ENCODE peak calls at places on chromosome 21, in seven cellular contexts. One of them, this sample, is unnamed.
A peak's percentile ranks its signal among the peaks of the same experiment; 100 is the strongest.

GRCh38 chr21:26920055-26920454 is 46.8 kb downstream of the ADAMTS5 start:
- DNase-seq in mesothelial cell of epicardium: no peak
- DNase-seq in glutamatergic neuron: no peak
- DNase-seq in AG10803: peak; percentile 42
- DNase-seq in OCI-LY7: no peak
- DNase-seq in MCF 10A: peak; percentile 3
- DNase-seq in WTC11: no peak
- DNase-seq in this sample: no peak

GRCh38 chr21:43608225-43608624 is 51.1 kb downstream of the HSF2BP start:
- DNase-seq in OCI-LY7: no peak
- DNase-seq in mesothelial cell of epicardium: no peak
- DNase-seq in MCF 10A: peak; percentile 82
- DNase-seq in AG10803: peak; percentile 65
- DNase-seq in WTC11: no peak
- DNase-seq in glutamatergic neuron: no peak
- DNase-seq in this sample: no peak

GRCh38 chr21:35641271-35642016 is 418.9 kb downstream of the SETD4 start:
- DNase-seq in mesothelial cell of epicardium: no peak
- DNase-seq in OCI-LY7: no peak
- DNase-seq in MCF 10A: no peak
- DNase-seq in glutamatergic neuron: no peak
- DNase-seq in AG10803: peak; percentile 89
- DNase-seq in WTC11: no peak
- DNase-seq in this sample: no peak

GRCh38 chr21:34844033-34844923 is 175.5 kb downstream of the CLIC6 start:
- DNase-seq in AG10803: no peak
- DNase-seq in OCI-LY7: no peak
- DNase-seq in mesothelial cell of epicardium: no peak
- DNase-seq in glutamatergic neuron: peak; percentile 40
- DNase-seq in MCF 10A: peak; percentile 76
- DNase-seq in WTC11: no peak
- DNase-seq in this sample: no peak

GRCh38 chr21:20167059-20167458 is 831.1 kb upstream of the NCAM2 start:
- DNase-seq in mesothelial cell of epicardium: no peak
- DNase-seq in WTC11: no peak
- DNase-seq in MCF 10A: no peak
- DNase-seq in AG10803: no peak
- DNase-seq in glutamatergic neuron: no peak
- DNase-seq in OCI-LY7: no peak
- DNase-seq in this sample: no peak

GRCh38 chr21:46110499-46111192 is 12.7 kb downstream of the COL6A2 start:
- DNase-seq in mesothelial cell of epicardium: no peak
- DNase-seq in OCI-LY7: no peak
- DNase-seq in AG10803: no peak
- DNase-seq in MCF 10A: no peak
- DNase-seq in WTC11: peak; percentile 25
- DNase-seq in glutamatergic neuron: peak; percentile 14
- DNase-seq in this sample: no peak

GRCh38 chr21:40284481-40284880 is 417.2 kb downstream of the PCP4 start:
- DNase-seq in AG10803: no peak
- DNase-seq in WTC11: no peak
- DNase-seq in mesothelial cell of epicardium: no peak
- DNase-seq in MCF 10A: no peak
- DNase-seq in glutamatergic neuron: no peak
- DNase-seq in OCI-LY7: no peak
- DNase-seq in this sample: no peak

GRCh38 chr21:40176732-40177131 is 309.5 kb downstream of the PCP4 start:
- DNase-seq in AG10803: no peak
- DNase-seq in MCF 10A: no peak
- DNase-seq in WTC11: no peak
- DNase-seq in mesothelial cell of epicardium: no peak
- DNase-seq in glutamatergic neuron: peak; percentile 28
- DNase-seq in OCI-LY7: no peak
- DNase-seq in this sample: no peak

GRCh38 chr21:39601194-39601940 is 11.4 kb upstream of the B3GALT5 start:
- DNase-seq in mesothelial cell of epicardium: no peak
- DNase-seq in glutamatergic neuron: no peak
- DNase-seq in MCF 10A: no peak
- DNase-seq in WTC11: no peak
- DNase-seq in AG10803: no peak
- DNase-seq in OCI-LY7: no peak
- DNase-seq in this sample: no peak

GRCh38 chr21:28865488-28866186 is 127.0 kb downstream of the LTN1 start:
- DNase-seq in WTC11: no peak
- DNase-seq in MCF 10A: peak; percentile 44
- DNase-seq in mesothelial cell of epicardium: no peak
- DNase-seq in glutamatergic neuron: no peak
- DNase-seq in OCI-LY7: no peak
- DNase-seq in AG10803: no peak
- DNase-seq in this sample: no peak

GRCh38 chr21:42010507-42011493 is 640 bp upstream of the ZBTB21 start:
- DNase-seq in OCI-LY7: peak; percentile 65
- DNase-seq in glutamatergic neuron: peak; percentile 61
- DNase-seq in mesothelial cell of epicardium: no peak
- DNase-seq in MCF 10A: peak; percentile 5
- DNase-seq in WTC11: peak; percentile 38
- DNase-seq in AG10803: peak; percentile 6
- DNase-seq in this sample: no peak
- TF ChIP-seq CTCF in OCI-LY7: no peak
- TF ChIP-seq CTCF in glutamatergic neuron: no peak
- TF ChIP-seq CTCF in mesothelial cell of epicardium: no peak
- TF ChIP-seq CTCF in MCF 10A: no peak
- TF ChIP-seq CTCF in WTC11: no peak
- TF ChIP-seq CTCF in AG10803: peak; percentile 24
- TF ChIP-seq CTCF in this sample: peak; percentile 17

GRCh38 chr21:15552914-15553491 is 176.8 kb upstream of the USP25 start:
- DNase-seq in MCF 10A: peak; percentile 41
- DNase-seq in WTC11: no peak
- DNase-seq in OCI-LY7: peak; percentile 23
- DNase-seq in mesothelial cell of epicardium: no peak
- DNase-seq in AG10803: peak; percentile 7
- DNase-seq in glutamatergic neuron: no peak
- DNase-seq in this sample: no peak
- TF ChIP-seq CTCF in MCF 10A: peak; percentile 40
- TF ChIP-seq CTCF in WTC11: peak; percentile 15
- TF ChIP-seq CTCF in OCI-LY7: peak; percentile 72
- TF ChIP-seq CTCF in mesothelial cell of epicardium: no peak
- TF ChIP-seq CTCF in AG10803: peak; percentile 54
- TF ChIP-seq CTCF in glutamatergic neuron: peak; percentile 35
- TF ChIP-seq CTCF in this sample: peak; percentile 65

GRCh38 chr21:31473685-31474345 is 129.8 kb upstream of the TIAM1 start:
- DNase-seq in AG10803: no peak
- DNase-seq in mesothelial cell of epicardium: no peak
- DNase-seq in WTC11: no peak
- DNase-seq in MCF 10A: no peak
- DNase-seq in glutamatergic neuron: no peak
- DNase-seq in OCI-LY7: no peak
- DNase-seq in this sample: no peak

GRCh38 chr21:31475223-31475622 is 131.2 kb upstream of the TIAM1 start:
- DNase-seq in AG10803: no peak
- DNase-seq in WTC11: no peak
- DNase-seq in glutamatergic neuron: no peak
- DNase-seq in OCI-LY7: no peak
- DNase-seq in mesothelial cell of epicardium: no peak
- DNase-seq in MCF 10A: no peak
- DNase-seq in this sample: no peak

GRCh38 chr21:31479222-31479621 is 135.2 kb upstream of the TIAM1 start:
- DNase-seq in mesothelial cell of epicardium: no peak
- DNase-seq in WTC11: no peak
- DNase-seq in MCF 10A: no peak
- DNase-seq in glutamatergic neuron: no peak
- DNase-seq in AG10803: no peak
- DNase-seq in OCI-LY7: no peak
- DNase-seq in this sample: no peak

GRCh38 chr21:31479714-31480113 is 135.7 kb upstream of the TIAM1 start:
- DNase-seq in OCI-LY7: no peak
- DNase-seq in WTC11: no peak
- DNase-seq in mesothelial cell of epicardium: no peak
- DNase-seq in MCF 10A: no peak
- DNase-seq in AG10803: no peak
- DNase-seq in glutamatergic neuron: no peak
- DNase-seq in this sample: no peak

DNA sequence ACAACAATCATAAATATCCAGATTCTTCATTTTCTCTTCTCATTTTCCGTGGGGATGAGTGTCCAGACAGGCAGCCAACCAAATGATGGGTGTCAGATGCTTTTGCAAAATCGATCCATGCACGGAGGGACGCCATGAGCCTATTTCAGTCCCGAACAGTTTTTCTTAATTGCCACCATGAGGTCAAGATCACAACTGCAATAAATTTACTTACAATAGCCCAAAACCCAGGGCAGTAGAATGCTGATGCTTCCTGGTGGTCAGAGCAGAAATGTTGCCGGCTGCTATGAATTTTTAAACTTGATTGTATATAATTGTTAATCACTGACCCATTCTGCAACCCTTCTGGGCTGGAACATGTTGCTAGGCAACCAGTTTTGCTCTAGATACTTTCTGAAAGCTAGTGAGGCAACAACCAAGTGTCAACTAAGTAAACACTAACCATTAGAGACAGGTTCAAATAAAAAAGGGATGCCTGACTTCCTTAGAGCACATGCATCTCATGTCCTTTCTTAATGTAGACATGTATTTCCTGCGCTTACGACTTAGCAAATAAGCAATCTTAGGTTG is 132.6 kb upstream of the TIAM1 start:
- DNase-seq in WTC11: no peak
- DNase-seq in OCI-LY7: no peak
- DNase-seq in AG10803: no peak
- DNase-seq in MCF 10A: no peak
- DNase-seq in mesothelial cell of epicardium: no peak
- DNase-seq in glutamatergic neuron: no peak
- DNase-seq in this sample: no peak
- TF ChIP-seq CTCF in WTC11: no peak
- TF ChIP-seq CTCF in OCI-LY7: no peak
- TF ChIP-seq CTCF in AG10803: no peak
- TF ChIP-seq CTCF in MCF 10A: no peak
- TF ChIP-seq CTCF in mesothelial cell of epicardium: no peak
- TF ChIP-seq CTCF in glutamatergic neuron: no peak
- TF ChIP-seq CTCF in this sample: no peak

DNA sequence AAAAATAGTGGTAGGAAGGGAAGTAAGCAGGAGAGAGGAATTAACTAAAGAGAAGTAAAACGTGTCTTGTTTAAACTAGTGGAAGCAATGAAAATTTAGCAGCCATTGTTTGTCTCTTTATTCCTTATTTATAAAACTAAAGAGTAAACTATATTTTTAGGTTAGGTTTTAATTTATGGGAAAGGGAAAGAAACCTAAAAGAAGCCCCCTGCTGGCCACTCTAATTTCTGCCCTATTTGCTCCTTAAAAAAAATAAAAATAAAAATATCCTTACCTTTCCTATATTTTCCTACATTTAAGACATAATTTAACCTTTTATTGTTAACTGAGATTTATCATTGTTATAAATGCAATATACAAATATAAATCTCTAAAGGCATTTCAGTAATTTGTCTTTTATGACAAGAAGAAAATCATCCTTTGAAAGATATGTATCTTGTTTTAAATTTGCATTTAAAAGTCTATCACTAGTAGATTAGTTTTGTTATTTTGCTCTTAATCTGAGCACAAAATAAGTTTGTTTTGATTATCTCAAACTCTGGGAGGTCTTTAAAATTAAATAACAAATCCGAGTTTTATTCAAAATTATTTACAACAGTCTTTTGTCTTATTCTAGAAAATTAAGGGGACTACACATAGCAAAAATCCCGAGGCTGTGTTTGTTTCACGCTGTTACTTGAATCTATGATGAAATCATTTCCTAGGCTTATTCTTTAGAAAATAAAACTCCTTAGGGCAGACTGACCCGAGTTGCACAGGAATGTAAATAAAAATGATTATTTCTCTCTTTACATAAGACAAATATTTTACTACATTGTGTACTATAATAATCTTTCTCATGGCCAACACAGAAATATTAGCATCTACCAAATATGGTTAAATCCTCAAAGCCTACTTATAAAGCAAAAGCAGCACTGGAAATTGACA is 201.7 kb downstream of the NRIP1 start:
- DNase-seq in OCI-LY7: peak; percentile 18
- DNase-seq in glutamatergic neuron: no peak
- DNase-seq in AG10803: no peak
- DNase-seq in mesothelial cell of epicardium: no peak
- DNase-seq in MCF 10A: peak; percentile 37
- DNase-seq in WTC11: no peak
- DNase-seq in this sample: no peak
- TF ChIP-seq CTCF in OCI-LY7: peak; percentile 81
- TF ChIP-seq CTCF in glutamatergic neuron: peak; percentile 90
- TF ChIP-seq CTCF in AG10803: peak; percentile 62
- TF ChIP-seq CTCF in mesothelial cell of epicardium: peak; percentile 85
- TF ChIP-seq CTCF in MCF 10A: peak; percentile 54
- TF ChIP-seq CTCF in WTC11: peak; percentile 57
- TF ChIP-seq CTCF in this sample: peak; percentile 88

GRCh38 chr21:16085436-16085835 is 355.7 kb downstream of the USP25 start:
- DNase-seq in mesothelial cell of epicardium: no peak
- DNase-seq in WTC11: no peak
- DNase-seq in OCI-LY7: no peak
- DNase-seq in MCF 10A: no peak
- DNase-seq in glutamatergic neuron: no peak
- DNase-seq in AG10803: no peak
- DNase-seq in this sample: no peak

GRCh38 chr21:16079830-16080229 is 350.0 kb downstream of the USP25 start:
- DNase-seq in mesothelial cell of epicardium: no peak
- DNase-seq in OCI-LY7: no peak
- DNase-seq in glutamatergic neuron: no peak
- DNase-seq in MCF 10A: peak; percentile 20
- DNase-seq in AG10803: peak; percentile 29
- DNase-seq in WTC11: no peak
- DNase-seq in this sample: no peak

GRCh38 chr21:16084776-16085364 is 355.1 kb downstream of the USP25 start:
- DNase-seq in OCI-LY7: no peak
- DNase-seq in WTC11: no peak
- DNase-seq in mesothelial cell of epicardium: no peak
- DNase-seq in AG10803: peak; percentile 59
- DNase-seq in glutamatergic neuron: no peak
- DNase-seq in MCF 10A: peak; percentile 2
- DNase-seq in this sample: no peak

GRCh38 chr21:16081304-16081703 is 351.5 kb downstream of the USP25 start:
- DNase-seq in OCI-LY7: no peak
- DNase-seq in MCF 10A: no peak
- DNase-seq in mesothelial cell of epicardium: no peak
- DNase-seq in glutamatergic neuron: no peak
- DNase-seq in AG10803: no peak
- DNase-seq in WTC11: no peak
- DNase-seq in this sample: no peak

DNA sequence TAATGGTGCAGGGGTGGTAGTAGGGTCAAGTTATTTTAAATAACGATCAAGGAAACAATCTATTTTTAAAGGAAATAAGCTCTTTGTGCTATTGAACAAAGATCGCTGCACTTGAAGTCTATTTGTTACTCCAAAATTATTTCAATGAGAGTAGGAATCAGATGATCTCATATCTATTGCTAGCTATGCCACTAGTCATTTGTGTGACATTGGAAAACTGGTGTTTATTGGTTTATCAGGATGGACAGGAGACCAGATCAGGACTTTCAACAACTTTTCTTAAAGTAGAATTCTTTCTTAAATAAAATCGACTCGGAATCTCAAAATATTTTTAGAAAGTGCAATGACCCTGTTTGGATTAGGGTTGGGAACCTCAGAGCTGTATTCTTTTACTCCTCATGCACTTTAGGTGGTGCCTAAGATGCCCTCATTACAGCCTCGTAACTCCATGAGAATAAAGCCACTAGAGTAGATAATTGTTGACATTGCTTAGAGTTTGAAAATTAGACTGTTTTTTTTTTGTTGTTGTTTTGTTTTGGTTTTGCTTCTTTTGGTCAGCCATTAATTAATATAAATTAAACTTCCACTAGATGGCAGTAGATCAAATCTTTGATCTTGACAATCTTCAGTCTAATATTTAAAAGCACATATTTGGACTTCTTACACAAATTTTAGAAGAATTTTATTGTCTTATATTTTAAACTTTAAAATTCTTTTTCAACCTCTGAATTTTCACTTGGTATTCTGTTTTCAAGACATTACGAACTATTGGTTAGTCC is 352.4 kb downstream of the USP25 start:
- DNase-seq in glutamatergic neuron: no peak
- DNase-seq in mesothelial cell of epicardium: no peak
- DNase-seq in AG10803: peak; percentile 41
- DNase-seq in OCI-LY7: peak; percentile 43
- DNase-seq in MCF 10A: peak; percentile 17
- DNase-seq in WTC11: no peak
- DNase-seq in this sample: no peak
- TF ChIP-seq CTCF in glutamatergic neuron: peak; percentile 72
- TF ChIP-seq CTCF in mesothelial cell of epicardium: peak; percentile 70
- TF ChIP-seq CTCF in AG10803: peak; percentile 48
- TF ChIP-seq CTCF in OCI-LY7: peak; percentile 79
- TF ChIP-seq CTCF in MCF 10A: peak; percentile 29
- TF ChIP-seq CTCF in WTC11: no peak
- TF ChIP-seq CTCF in this sample: peak; percentile 74